ENCODE peak calls at places on chromosomes 13 and 19, in seven cellular contexts. B is cardiac muscle cell, T is transverse colon, U is astrocyte of the cerebellum, D is thoracic aorta, A is suprapubic skin, F is bronchial epithelial cell. Q is an unnamed sample.

GRCh38 chr19:38666662-38667448 is 19.4 kb downstream of the ACTN4 start:
- DNase-seq in T (peak), F (peak), D (no peak), U (peak), B (peak), A (no peak), Q (no peak)

GRCh38 chr19:4057913-4058695 is 8.6 kb downstream of the ZBTB7A start:
- DNase-seq in A (peak), D (peak), B (no peak), F (peak), U (no peak), T (peak), Q (peak)

GRCh38 chr13:82962422-82962821 is 919.9 kb downstream of the SLITRK1 start:
- DNase-seq in F (no peak), A (no peak), U (no peak), D (no peak), T (no peak), B (no peak), Q (no peak)

GRCh38 chr13:36130542-36131214 is 504 bp downstream of the DCLK1 start:
- DNase-seq in U (no peak), T (no peak), B (peak), A (peak), F (no peak), D (no peak), Q (no peak)

GRCh38 chr13:44425041-44425814 is 51.6 kb downstream of the SERP2 start:
- DNase-seq in B (no peak), T (no peak), U (no peak), A (no peak), D (no peak), F (no peak), Q (no peak)

GRCh38 chr13:44870456-44870929 is 118.8 kb downstream of the NUFIP1 start:
- DNase-seq in F (no peak), D (no peak), T (peak), U (no peak), A (no peak), B (no peak), Q (no peak)

GRCh38 chr13:98228661-98229349 is 51.7 kb upstream of the RNF113B start:
- DNase-seq in D (no peak), T (no peak), U (no peak), A (no peak), F (no peak), B (no peak), Q (no peak)

GRCh38 chr19:5145521-5146511 is 176.9 kb downstream of the KDM4B start:
- DNase-seq in F (no peak), A (no peak), U (no peak), D (no peak), B (no peak), T (no peak), Q (no peak)

GRCh38 chr13:74770361-74770760 is 636.2 kb upstream of the KLF12 start:
- DNase-seq in T (no peak), A (no peak), U (peak), B (no peak), F (peak), D (no peak), Q (peak)

GRCh38 chr13:27797228-27797624 is 4.9 kb downstream of the GSX1 start:
- DNase-seq in T (no peak), B (peak), D (no peak), U (no peak), A (no peak), F (peak), Q (no peak)

GRCh38 chr13:41505209-41505835 is 48.0 kb downstream of the RGCC start:
- DNase-seq in D (no peak), F (peak), U (peak), B (no peak), A (no peak), T (no peak), Q (peak)

GRCh38 chr13:96837809-96838208 is 156.5 kb downstream of the OXGR1 start:
- DNase-seq in T (no peak), D (no peak), A (no peak), B (no peak), U (no peak), F (no peak), Q (no peak)

GRCh38 chr19:51594774-51595109 is 23.7 kb downstream of the ZNF175 start:
- DNase-seq in A (no peak), B (no peak), F (no peak), U (no peak), D (no peak), T (no peak), Q (no peak)

GRCh38 chr19:48741222-48741999 is 1.0 kb upstream of the RASIP1 start:
- DNase-seq in F (peak), D (no peak), U (no peak), T (peak), A (no peak), B (peak), Q (no peak)

GRCh38 chr19:14004619-14005380 is 1.3 kb downstream of the RFX1 start:
- DNase-seq in U (no peak), F (no peak), A (no peak), T (peak), B (no peak), D (no peak), Q (no peak)

GRCh38 chr13:21825186-21825585 is 154.3 kb downstream of the FGF9 start:
- DNase-seq in B (no peak), A (no peak), F (no peak), U (no peak), T (no peak), D (no peak), Q (no peak)

GRCh38 chr19:35266149-35266903 is 2.4 kb upstream of the USF2 start:
- DNase-seq in A (no peak), U (no peak), D (no peak), T (peak), B (no peak), F (no peak), Q (no peak)

GRCh38 chr19:55276720-55277430 is 3.0 kb downstream of the HSPBP1 start:
- DNase-seq in U (no peak), T (no peak), A (no peak), F (no peak), B (no peak), D (no peak), Q (no peak)

GRCh38 chr13:22665531-22665930 is 515.2 kb upstream of the SGCG start:
- DNase-seq in A (no peak), T (no peak), F (peak), B (no peak), U (no peak), D (no peak), Q (no peak)

GRCh38 chr19:50909240-50910070 is 1.7 kb downstream of the KLK4 start:
- DNase-seq in T (peak), A (no peak), B (peak), D (no peak), U (no peak), F (peak), Q (no peak)

GRCh38 chr13:69553976-69554375 is 553.6 kb upstream of the ATXN8OS start:
- DNase-seq in U (no peak), B (no peak), T (no peak), F (no peak), D (no peak), A (no peak), Q (no peak)

GRCh38 chr13:76783798-76784197 is 102.4 kb downstream of the KCTD12 start:
- DNase-seq in T (no peak), D (no peak), F (peak), U (no peak), B (no peak), A (no peak), Q (no peak)

GRCh38 chr19:21045028-21045427 is 24.6 kb downstream of the ZNF430 start:
- DNase-seq in A (no peak), D (no peak), B (no peak), T (no peak), U (no peak), F (no peak), Q (no peak)

GRCh38 chr19:18153555-18154134 is 682 bp downstream of the PIK3R2 start:
- DNase-seq in D (no peak), F (no peak), B (no peak), T (peak), U (no peak), A (no peak), Q (no peak)

GRCh38 chr19:12953456-12954149 is 3.4 kb downstream of the GADD45GIP1 start:
- DNase-seq in F (no peak), T (no peak), A (no peak), U (no peak), D (no peak), B (no peak), Q (no peak)

GRCh38 chr13:103203750-103204330 is 137.6 kb upstream of the SLC10A2 start:
- DNase-seq in F (no peak), U (no peak), B (no peak), T (no peak), D (no peak), A (no peak), Q (no peak)

GRCh38 chr19:7658219-7658686 is 10.6 kb upstream of the RETN start:
- DNase-seq in F (no peak), D (no peak), B (no peak), U (no peak), A (no peak), T (peak), Q (no peak)

GRCh38 chr13:28622286-28622685 is 36.6 kb upstream of the POMP start:
- DNase-seq in U (no peak), A (no peak), T (peak), D (no peak), B (no peak), F (no peak), Q (no peak)

GRCh38 chr19:38559428-38560401 is 58.0 kb downstream of the MAP4K1 start:
- DNase-seq in F (peak), U (no peak), A (no peak), T (no peak), D (no peak), B (no peak), Q (no peak)

GRCh38 chr19:45804959-45805230 is 10.2 kb downstream of the RSPH6A start:
- DNase-seq in B (no peak), T (no peak), D (no peak), F (no peak), U (no peak), A (no peak), Q (no peak)

GRCh38 chr19:51525731-51526130 is 5.7 kb downstream of the SIGLEC6 start:
- DNase-seq in U (no peak), A (no peak), B (no peak), D (no peak), T (no peak), F (no peak), Q (no peak)

GRCh38 chr19:41089955-41090354 is 1.7 kb downstream of the CYP2A13 start:
- DNase-seq in F (no peak), D (no peak), B (no peak), A (no peak), U (no peak), T (no peak), Q (no peak)
- H3K4me3 ChIP-seq in F (no peak), D (no peak), B (no peak), A (no peak), U (no peak), T (no peak), Q (no peak)

GRCh38 chr19:2214253-2214652 is 21.9 kb downstream of the PLEKHJ1 start:
- DNase-seq in A (no peak), U (no peak), F (no peak), T (no peak), B (no peak), D (no peak), Q (no peak)
- TF ChIP-seq CTCF in A (no peak), U (no peak), F (no peak), T (no peak), B (no peak), D (no peak), Q (no peak)

DNA sequence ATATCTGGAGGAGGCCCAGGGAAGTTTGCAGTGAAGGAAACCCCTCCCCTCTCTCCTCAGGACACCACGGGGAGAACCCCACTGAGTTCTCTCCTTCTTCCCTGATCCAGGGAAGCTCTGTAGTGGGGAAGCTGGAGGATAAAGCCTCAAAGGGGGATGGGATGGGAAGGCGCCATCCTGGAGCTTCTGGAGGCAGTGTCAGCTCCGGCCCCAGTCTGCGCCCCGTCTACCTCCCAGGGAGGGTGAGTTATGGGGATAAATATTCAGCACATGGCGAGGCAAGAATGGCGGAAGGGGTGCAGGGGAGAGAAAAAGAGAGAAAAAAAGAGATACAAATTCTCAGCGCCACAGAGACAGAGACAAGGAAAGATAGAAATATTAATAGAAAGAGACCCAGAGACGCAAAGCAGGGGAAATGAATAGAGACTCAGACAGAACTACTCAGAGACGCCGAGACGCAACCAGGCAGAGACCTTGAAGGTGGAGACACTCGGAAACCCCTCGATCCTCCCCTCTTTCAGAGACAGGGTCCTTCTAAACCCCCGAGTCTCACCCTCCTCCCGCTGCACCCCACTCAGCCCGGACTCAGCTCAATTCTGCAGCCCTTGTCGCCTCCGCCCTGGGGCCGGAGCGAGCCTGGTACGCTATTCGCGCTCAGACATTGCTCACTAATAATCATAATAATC is 23.6 kb downstream of the OLFM2 start:
- DNase-seq in F (no peak), B (no peak), D (no peak), U (no peak), T (no peak), A (no peak), Q (no peak)
- H3K4me3 ChIP-seq in F (no peak), B (peak), D (peak), U (no peak), T (no peak), A (peak), Q (peak)

GRCh38 chr13:51935326-51936171 is 73.8 kb downstream of the CCDC70 start:
- DNase-seq in T (peak), F (peak), D (no peak), B (peak), U (no peak), A (peak), Q (no peak)
- TF ChIP-seq CTCF in T (peak), F (peak), D (peak), B (peak), U (peak), A (no peak), Q (no peak)

DNA sequence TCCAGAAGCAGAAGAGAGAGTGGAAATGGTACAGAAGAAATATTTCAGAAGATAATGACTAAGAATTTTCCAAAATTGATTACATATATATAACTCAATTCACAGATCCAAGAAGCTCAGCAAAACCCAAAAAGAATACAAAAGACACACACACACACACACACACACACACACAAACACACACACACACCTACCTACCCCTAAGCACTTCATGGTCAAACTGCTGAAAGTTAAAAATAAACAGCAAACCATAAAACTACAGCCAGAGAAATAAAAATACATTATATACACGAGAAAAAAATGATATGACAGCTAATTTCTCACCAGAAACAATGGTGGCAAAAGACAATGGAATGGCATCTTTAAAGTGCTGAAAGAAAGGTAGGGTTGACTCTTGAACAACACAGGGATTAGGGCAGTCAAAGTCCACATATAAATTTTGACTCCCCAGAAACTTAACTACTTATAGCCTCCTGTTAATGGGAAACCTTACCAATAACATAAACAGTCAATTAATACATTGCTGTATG is 49.2 kb downstream of the DIAPH3 start:
- DNase-seq in F (no peak), A (no peak), T (no peak), B (no peak), D (no peak), U (no peak), Q (no peak)
- H3K4me3 ChIP-seq in F (no peak), A (no peak), T (no peak), B (no peak), D (no peak), U (no peak), Q (no peak)